ENCODE peak calls at places on chromosome 9, in five cellular contexts. E is kidney glomerular epithelial cell; H is tibial artery; O is stimulated activated naive B cell treated with anti-CD40 and anti-IgM and Interleukin-4, amounts not matched to agents 10 μg/mL and 1 μg/mL and 100 μg/mL, for 72 hours; R is NCI-H510A treated with DMSO at 0.1 percent for 48 hours. D is an unnamed sample.

GRCh38 chr9:127627494-127627855 is 15.4 kb downstream of the STXBP1 start:
- DNase-seq in E (no peak), H (no peak), O (no peak), R (no peak), D (no peak)

GRCh38 chr9:133715866-133716563 is 22.1 kb downstream of the SARDH start:
- DNase-seq in E (no peak), H (no peak), O (no peak), R (no peak), D (peak; percentile 43)

GRCh38 chr9:114051281-114051680 is 26.8 kb downstream of the AMBP start:
- DNase-seq in E (no peak), H (no peak), O (no peak), R (no peak), D (no peak)

GRCh38 chr9:93005876-93006275 is 52.6 kb upstream of the SUSD3 start:
- DNase-seq in E (no peak), H (no peak), O (no peak), R (no peak), D (no peak)

GRCh38 chr9:124257865-124258764 is at the start of gene NEK6:
- DNase-seq in E (no peak), H (peak; percentile 45), O (no peak), R (no peak), D (peak; percentile 76)

GRCh38 chr9:12794024-12794799 is 19.4 kb downstream of the LURAP1L start:
- DNase-seq in E (no peak), H (no peak), O (no peak), R (no peak), D (no peak)

GRCh38 chr9:134774991-134775540 is 105.5 kb upstream of the FCN2 start:
- DNase-seq in E (no peak), H (no peak), O (no peak), R (no peak), D (no peak)

GRCh38 chr9:133421615-133422542 is at the start of gene ADAMTS13:
- DNase-seq in E (no peak), H (no peak), O (peak; percentile 65), R (no peak), D (no peak)

GRCh38 chr9:69502671-69503301 is 169.4 kb downstream of the APBA1 start:
- DNase-seq in E (no peak), H (no peak), O (no peak), R (peak; percentile 38), D (peak; percentile 45)

GRCh38 chr9:34240021-34240420 is 61.2 kb downstream of the UBAP1 start:
- DNase-seq in E (no peak), H (no peak), O (no peak), R (no peak), D (no peak)

GRCh38 chr9:114611516-114612271 is 603 bp downstream of the TMEM268 start:
- DNase-seq in E (peak; percentile 38), H (peak; percentile 68), O (peak; percentile 32), R (peak; percentile 61), D (peak; percentile 81)

GRCh38 chr9:109256381-109256780 is 64.5 kb downstream of the EPB41L4B start:
- DNase-seq in E (no peak), H (no peak), O (no peak), R (no peak), D (peak; percentile 69)

GRCh38 chr9:116193636-116194035 is 40.0 kb downstream of the PAPPA start:
- DNase-seq in E (peak; percentile 38), H (no peak), O (no peak), R (no peak), D (peak; percentile 66)

GRCh38 chr9:115035872-115036612 is 81.9 kb downstream of the TNC start:
- DNase-seq in E (no peak), H (no peak), O (peak; percentile 44), R (no peak), D (peak; percentile 91)

GRCh38 chr9:127892831-127893230 is 6.6 kb downstream of the ST6GALNAC6 start:
- DNase-seq in E (no peak), H (no peak), O (no peak), R (no peak), D (no peak)

GRCh38 chr9:107465467-107466451 is 23.8 kb downstream of the KLF4 start:
- DNase-seq in E (peak; percentile 43), H (peak; percentile 78), O (peak; percentile 36), R (peak; percentile 31), D (peak; percentile 73)

GRCh38 chr9:137297060-137297664 is 4.9 kb downstream of the NRARP start:
- DNase-seq in E (no peak), H (no peak), O (no peak), R (peak; percentile 11), D (no peak)

GRCh38 chr9:107751522-107752235 is 262.1 kb upstream of the KLF4 start:
- DNase-seq in E (peak; percentile 53), H (peak; percentile 38), O (peak; percentile 32), R (no peak), D (peak; percentile 54)

GRCh38 chr9:91541744-91542143 is 118.1 kb upstream of the NFIL3 start:
- DNase-seq in E (peak; percentile 11), H (no peak), O (no peak), R (no peak), D (peak; percentile 9)

GRCh38 chr9:104835163-104835562 is 71.2 kb downstream of the NIPSNAP3B start:
- DNase-seq in E (no peak), H (no peak), O (no peak), R (no peak), D (no peak)

GRCh38 chr9:33377089-33377715 is 25.2 kb downstream of the AQP7 start:
- DNase-seq in E (no peak), H (no peak), O (no peak), R (no peak), D (no peak)

GRCh38 chr9:108297025-108297424 is 558.8 kb downstream of the ACTL7B start:
- DNase-seq in E (no peak), H (peak; percentile 78), O (no peak), R (no peak), D (peak; percentile 28)

GRCh38 chr9:75866273-75866871 is 24.1 kb upstream of the PCSK5 start:
- DNase-seq in E (peak; percentile 59), H (peak; percentile 63), O (no peak), R (peak; percentile 69), D (peak; percentile 72)

GRCh38 chr9:100589582-100589981 is 11.7 kb downstream of the CAVIN4 start:
- DNase-seq in E (no peak), H (no peak), O (no peak), R (no peak), D (peak; percentile 67)

GRCh38 chr9:136011703-136012496 is 50.7 kb upstream of the UBAC1 start:
- DNase-seq in E (no peak), H (peak; percentile 74), O (no peak), R (no peak), D (peak; percentile 87)

GRCh38 chr9:131609116-131609830 is 64.0 kb downstream of the PRRT1B start:
- DNase-seq in E (peak; percentile 18), H (peak; percentile 54), O (no peak), R (no peak), D (peak; percentile 91)

GRCh38 chr9:127388037-127388855 is 8.7 kb upstream of the SLC2A8 start:
- DNase-seq in E (peak; percentile 97), H (peak; percentile 62), O (peak; percentile 31), R (no peak), D (peak; percentile 97)

GRCh38 chr9:131849391-131849790 is 109.5 kb upstream of the RAPGEF1 start:
- DNase-seq in E (no peak), H (no peak), O (no peak), R (no peak), D (no peak)

GRCh38 chr9:129596541-129597328 is 24.2 kb downstream of the C9orf50 start:
- DNase-seq in E (no peak), H (peak; percentile 73), O (no peak), R (no peak), D (peak; percentile 82)

D was measured in astrocyte of the hippocampus.